ENCODE peak calls at places on chromosome 7, in ten cellular contexts. One of them, this sample, is unnamed.

GRCh38 chr7:20350518-20350951 is 19.8 kb downstream of the ITGB8 start:
- DNase-seq in astrocyte of the spinal cord: peak; percentile 41
- DNase-seq in PC-3: no peak
- DNase-seq in tibial artery: peak; percentile 24
- DNase-seq in brain microvascular endothelial cell: no peak
- DNase-seq in neural crest cell: no peak
- DNase-seq in psoas muscle: no peak
- DNase-seq in uterus: no peak
- DNase-seq in lower lobe of right lung: no peak
- DNase-seq in left ventricle myocardium inferior: no peak
- DNase-seq in this sample: no peak

GRCh38 chr7:143504937-143505297 is 27.2 kb downstream of the TAS2R41 start:
- DNase-seq in PC-3: peak; percentile 34
- DNase-seq in brain microvascular endothelial cell: no peak
- DNase-seq in astrocyte of the spinal cord: no peak
- DNase-seq in tibial artery: no peak
- DNase-seq in left ventricle myocardium inferior: no peak
- DNase-seq in lower lobe of right lung: no peak
- DNase-seq in uterus: no peak
- DNase-seq in neural crest cell: no peak
- DNase-seq in psoas muscle: no peak
- DNase-seq in this sample: no peak

GRCh38 chr7:50491943-50492342 is 41.8 kb upstream of the FIGNL1 start:
- DNase-seq in uterus: no peak
- DNase-seq in psoas muscle: no peak
- DNase-seq in neural crest cell: no peak
- DNase-seq in brain microvascular endothelial cell: no peak
- DNase-seq in tibial artery: no peak
- DNase-seq in PC-3: no peak
- DNase-seq in lower lobe of right lung: no peak
- DNase-seq in astrocyte of the spinal cord: no peak
- DNase-seq in left ventricle myocardium inferior: no peak
- DNase-seq in this sample: no peak

GRCh38 chr7:50608196-50608906 is 43.1 kb upstream of the DDC start:
- DNase-seq in left ventricle myocardium inferior: no peak
- DNase-seq in uterus: no peak
- DNase-seq in neural crest cell: no peak
- DNase-seq in psoas muscle: no peak
- DNase-seq in brain microvascular endothelial cell: no peak
- DNase-seq in tibial artery: no peak
- DNase-seq in astrocyte of the spinal cord: peak; percentile 10
- DNase-seq in lower lobe of right lung: no peak
- DNase-seq in PC-3: no peak
- DNase-seq in this sample: no peak

GRCh38 chr7:13920053-13920697 is 69.3 kb downstream of the ETV1 start:
- DNase-seq in lower lobe of right lung: no peak
- DNase-seq in astrocyte of the spinal cord: peak; percentile 99
- DNase-seq in uterus: no peak
- DNase-seq in PC-3: peak; percentile 97
- DNase-seq in left ventricle myocardium inferior: no peak
- DNase-seq in tibial artery: no peak
- DNase-seq in neural crest cell: peak; percentile 65
- DNase-seq in psoas muscle: no peak
- DNase-seq in brain microvascular endothelial cell: peak; percentile 100
- DNase-seq in this sample: peak; percentile 55

GRCh38 chr7:148664319-148664718 is 34.4 kb upstream of the CUL1 start:
- DNase-seq in brain microvascular endothelial cell: peak; percentile 88
- DNase-seq in left ventricle myocardium inferior: peak; percentile 26
- DNase-seq in tibial artery: peak; percentile 38
- DNase-seq in neural crest cell: no peak
- DNase-seq in PC-3: no peak
- DNase-seq in psoas muscle: no peak
- DNase-seq in astrocyte of the spinal cord: peak; percentile 79
- DNase-seq in lower lobe of right lung: no peak
- DNase-seq in uterus: no peak
- DNase-seq in this sample: no peak

GRCh38 chr7:33388332-33388731 is 259.0 kb downstream of the BBS9 start:
- DNase-seq in astrocyte of the spinal cord: no peak
- DNase-seq in tibial artery: no peak
- DNase-seq in neural crest cell: no peak
- DNase-seq in PC-3: no peak
- DNase-seq in left ventricle myocardium inferior: no peak
- DNase-seq in uterus: no peak
- DNase-seq in brain microvascular endothelial cell: no peak
- DNase-seq in psoas muscle: no peak
- DNase-seq in lower lobe of right lung: no peak
- DNase-seq in this sample: no peak

GRCh38 chr7:69761290-69761922 is 163.1 kb downstream of the AUTS2 start:
- DNase-seq in lower lobe of right lung: no peak
- DNase-seq in brain microvascular endothelial cell: no peak
- DNase-seq in astrocyte of the spinal cord: no peak
- DNase-seq in neural crest cell: no peak
- DNase-seq in tibial artery: no peak
- DNase-seq in uterus: no peak
- DNase-seq in psoas muscle: no peak
- DNase-seq in left ventricle myocardium inferior: no peak
- DNase-seq in PC-3: no peak
- DNase-seq in this sample: no peak

GRCh38 chr7:117827861-117828260 is 45.4 kb downstream of the CTTNBP2 start:
- DNase-seq in left ventricle myocardium inferior: no peak
- DNase-seq in brain microvascular endothelial cell: peak; percentile 44
- DNase-seq in neural crest cell: no peak
- DNase-seq in psoas muscle: no peak
- DNase-seq in tibial artery: no peak
- DNase-seq in uterus: no peak
- DNase-seq in PC-3: peak; percentile 57
- DNase-seq in lower lobe of right lung: no peak
- DNase-seq in astrocyte of the spinal cord: peak; percentile 90
- DNase-seq in this sample: no peak

DNA sequence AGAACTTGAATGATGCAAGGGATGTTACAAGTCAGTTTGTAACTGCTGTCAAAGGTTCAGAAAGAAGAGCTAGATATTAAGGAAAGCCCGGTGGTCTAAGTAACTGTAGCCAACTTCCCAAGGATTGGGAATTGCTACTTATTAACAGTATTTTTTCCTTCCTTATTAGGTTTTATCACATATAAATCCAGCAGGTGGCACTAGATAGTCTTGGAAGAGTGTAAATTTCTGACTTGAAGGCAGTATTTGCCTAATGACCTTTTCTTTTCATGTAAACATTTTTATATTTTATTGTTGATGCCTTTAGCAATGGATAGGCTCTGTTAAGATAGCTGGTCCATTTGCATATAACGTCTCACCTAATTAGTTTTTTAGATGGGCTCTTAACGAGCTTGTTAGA is 51.2 kb downstream of the ANLN start:
- DNase-seq in brain microvascular endothelial cell: no peak
- DNase-seq in PC-3: peak; percentile 38
- DNase-seq in astrocyte of the spinal cord: peak; percentile 52
- DNase-seq in neural crest cell: no peak
- DNase-seq in tibial artery: no peak
- DNase-seq in psoas muscle: no peak
- DNase-seq in uterus: no peak
- DNase-seq in left ventricle myocardium inferior: no peak
- DNase-seq in lower lobe of right lung: no peak
- DNase-seq in this sample: no peak
- TF ChIP-seq CTCF in brain microvascular endothelial cell: no peak
- TF ChIP-seq CTCF in PC-3: peak; percentile 61
- TF ChIP-seq CTCF in astrocyte of the spinal cord: peak; percentile 43
- TF ChIP-seq CTCF in neural crest cell: peak; percentile 65
- TF ChIP-seq CTCF in tibial artery: peak; percentile 40
- TF ChIP-seq CTCF in psoas muscle: peak; percentile 33
- TF ChIP-seq CTCF in uterus: no peak
- TF ChIP-seq CTCF in left ventricle myocardium inferior: peak; percentile 44
- TF ChIP-seq CTCF in lower lobe of right lung: peak; percentile 45
- TF ChIP-seq CTCF in this sample: peak; percentile 24

DNA sequence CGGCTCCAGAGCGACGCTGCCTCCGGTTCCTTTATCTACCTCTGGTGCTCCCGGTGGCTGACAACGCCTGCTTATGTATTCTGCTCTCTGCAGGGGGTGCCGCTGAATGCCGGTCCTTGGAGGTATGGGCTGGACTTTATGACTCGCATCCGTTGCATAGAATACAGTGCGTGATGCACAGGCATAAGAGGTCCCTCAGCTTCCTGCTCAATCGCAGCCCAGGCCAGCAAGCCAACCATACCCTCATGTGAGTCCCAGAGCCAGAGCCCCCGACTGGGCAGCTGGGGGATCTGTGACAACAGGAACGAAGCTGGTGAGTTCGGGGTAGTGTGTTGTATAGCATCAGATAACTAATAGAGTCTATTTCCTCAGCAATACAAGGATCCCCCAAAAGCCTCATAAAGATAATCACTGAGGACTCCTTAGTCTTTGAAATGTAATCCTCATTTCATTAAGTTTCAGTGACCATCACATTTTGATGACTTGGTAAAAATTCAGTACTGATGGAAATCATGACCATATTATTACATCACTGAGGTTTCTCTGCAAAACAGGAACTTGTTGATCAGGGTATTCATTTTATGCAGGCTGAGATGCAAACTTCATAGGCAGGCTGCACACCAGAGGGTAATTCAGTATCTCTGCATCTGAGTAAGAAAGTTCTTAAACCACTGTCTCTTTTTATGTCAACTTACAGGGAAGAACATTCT is 607.8 kb downstream of the PTPRN2 start:
- DNase-seq in PC-3: no peak
- DNase-seq in uterus: no peak
- DNase-seq in psoas muscle: peak; percentile 16
- DNase-seq in lower lobe of right lung: no peak
- DNase-seq in left ventricle myocardium inferior: no peak
- DNase-seq in brain microvascular endothelial cell: no peak
- DNase-seq in neural crest cell: peak; percentile 41
- DNase-seq in astrocyte of the spinal cord: no peak
- DNase-seq in tibial artery: no peak
- DNase-seq in this sample: no peak
- TF ChIP-seq CTCF in PC-3: no peak
- TF ChIP-seq CTCF in uterus: no peak
- TF ChIP-seq CTCF in psoas muscle: no peak
- TF ChIP-seq CTCF in lower lobe of right lung: no peak
- TF ChIP-seq CTCF in left ventricle myocardium inferior: no peak
- TF ChIP-seq CTCF in brain microvascular endothelial cell: no peak
- TF ChIP-seq CTCF in neural crest cell: peak; percentile 58
- TF ChIP-seq CTCF in astrocyte of the spinal cord: no peak
- TF ChIP-seq CTCF in tibial artery: no peak
- TF ChIP-seq CTCF in this sample: no peak

GRCh38 chr7:56028942-56029630 is 22.2 kb downstream of the PSPH start:
- DNase-seq in uterus: no peak
- DNase-seq in neural crest cell: no peak
- DNase-seq in tibial artery: no peak
- DNase-seq in psoas muscle: no peak
- DNase-seq in lower lobe of right lung: no peak
- DNase-seq in left ventricle myocardium inferior: no peak
- DNase-seq in PC-3: peak; percentile 66
- DNase-seq in brain microvascular endothelial cell: no peak
- DNase-seq in astrocyte of the spinal cord: peak; percentile 76
- DNase-seq in this sample: no peak

GRCh38 chr7:56030340-56030739 is 20.9 kb downstream of the PSPH start:
- DNase-seq in brain microvascular endothelial cell: no peak
- DNase-seq in left ventricle myocardium inferior: no peak
- DNase-seq in uterus: no peak
- DNase-seq in PC-3: no peak
- DNase-seq in neural crest cell: no peak
- DNase-seq in lower lobe of right lung: no peak
- DNase-seq in tibial artery: no peak
- DNase-seq in psoas muscle: no peak
- DNase-seq in astrocyte of the spinal cord: no peak
- DNase-seq in this sample: no peak

GRCh38 chr7:56033671-56034432 is 17.4 kb downstream of the PSPH start:
- DNase-seq in tibial artery: peak; percentile 36
- DNase-seq in neural crest cell: peak; percentile 70
- DNase-seq in uterus: peak; percentile 31
- DNase-seq in brain microvascular endothelial cell: peak; percentile 53
- DNase-seq in lower lobe of right lung: peak; percentile 66
- DNase-seq in PC-3: peak; percentile 70
- DNase-seq in psoas muscle: peak; percentile 59
- DNase-seq in left ventricle myocardium inferior: peak; percentile 46
- DNase-seq in astrocyte of the spinal cord: peak; percentile 75
- DNase-seq in this sample: peak; percentile 87
- TF ChIP-seq CTCF in tibial artery: no peak
- TF ChIP-seq CTCF in neural crest cell: peak; percentile 53
- TF ChIP-seq CTCF in uterus: no peak
- TF ChIP-seq CTCF in brain microvascular endothelial cell: peak; percentile 63
- TF ChIP-seq CTCF in lower lobe of right lung: peak; percentile 41
- TF ChIP-seq CTCF in PC-3: no peak
- TF ChIP-seq CTCF in psoas muscle: peak; percentile 10
- TF ChIP-seq CTCF in left ventricle myocardium inferior: peak; percentile 49
- TF ChIP-seq CTCF in astrocyte of the spinal cord: peak; percentile 34
- TF ChIP-seq CTCF in this sample: peak; percentile 6

DNA sequence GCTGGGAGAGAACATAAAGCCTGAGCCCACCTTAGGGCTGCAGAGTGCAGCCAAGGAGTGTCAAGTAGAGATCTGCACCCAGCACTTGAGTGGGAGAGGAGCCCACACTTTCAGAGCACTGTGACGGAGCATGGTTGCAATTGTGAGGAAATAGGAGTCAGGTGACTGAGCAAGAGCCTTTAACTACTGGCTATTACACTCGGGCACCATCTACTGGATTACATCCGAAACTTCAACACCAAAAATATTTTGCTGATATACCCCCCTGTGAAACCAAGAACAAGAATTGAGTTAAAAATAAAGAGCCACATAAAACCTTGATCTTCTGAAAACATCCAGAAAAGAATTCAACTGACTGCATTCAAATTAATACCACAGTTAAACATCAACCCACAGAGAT is 657.9 kb downstream of the NXPH1 start:
- DNase-seq in lower lobe of right lung: no peak
- DNase-seq in neural crest cell: no peak
- DNase-seq in PC-3: peak; percentile 40
- DNase-seq in astrocyte of the spinal cord: no peak
- DNase-seq in left ventricle myocardium inferior: no peak
- DNase-seq in tibial artery: no peak
- DNase-seq in uterus: no peak
- DNase-seq in psoas muscle: no peak
- DNase-seq in brain microvascular endothelial cell: no peak
- DNase-seq in this sample: no peak
- TF ChIP-seq CTCF in lower lobe of right lung: no peak
- TF ChIP-seq CTCF in neural crest cell: no peak
- TF ChIP-seq CTCF in PC-3: peak; percentile 54
- TF ChIP-seq CTCF in astrocyte of the spinal cord: no peak
- TF ChIP-seq CTCF in left ventricle myocardium inferior: no peak
- TF ChIP-seq CTCF in tibial artery: no peak
- TF ChIP-seq CTCF in uterus: no peak
- TF ChIP-seq CTCF in psoas muscle: no peak
- TF ChIP-seq CTCF in brain microvascular endothelial cell: no peak
- TF ChIP-seq CTCF in this sample: no peak

GRCh38 chr7:30115709-30116297 is 19.0 kb upstream of the MTURN start:
- DNase-seq in uterus: no peak
- DNase-seq in lower lobe of right lung: no peak
- DNase-seq in neural crest cell: no peak
- DNase-seq in astrocyte of the spinal cord: no peak
- DNase-seq in brain microvascular endothelial cell: no peak
- DNase-seq in left ventricle myocardium inferior: no peak
- DNase-seq in tibial artery: no peak
- DNase-seq in psoas muscle: no peak
- DNase-seq in PC-3: no peak
- DNase-seq in this sample: no peak
- TF ChIP-seq CTCF in uterus: no peak
- TF ChIP-seq CTCF in lower lobe of right lung: no peak
- TF ChIP-seq CTCF in neural crest cell: no peak
- TF ChIP-seq CTCF in astrocyte of the spinal cord: no peak
- TF ChIP-seq CTCF in brain microvascular endothelial cell: no peak
- TF ChIP-seq CTCF in left ventricle myocardium inferior: no peak
- TF ChIP-seq CTCF in tibial artery: no peak
- TF ChIP-seq CTCF in psoas muscle: no peak
- TF ChIP-seq CTCF in PC-3: no peak
- TF ChIP-seq CTCF in this sample: no peak